ENCODE peak calls at places on chromosomes 3 and 15, in six cellular contexts. C is vagina, J is GM13976, G is omental fat pad, X is PC-3, R is cardiac muscle cell. O is an unnamed sample.

GRCh38 chr3:126288314-126288713 is 68.9 kb downstream of the KLF15 start:
- DNase-seq in C (peak; percentile 82), J (no peak), G (no peak), X (no peak), R (peak; percentile 51), O (peak; percentile 74)

GRCh38 chr3:50278868-50279224 is at the start of gene LSMEM2:
- DNase-seq in C (no peak), J (no peak), G (no peak), X (no peak), R (peak; percentile 61), O (peak; percentile 69)

GRCh38 chr15:68632101-68632500 is 53.3 kb downstream of the CORO2B start:
- DNase-seq in C (no peak), J (no peak), G (no peak), X (no peak), R (no peak), O (no peak)

GRCh38 chr3:120440001-120440703 is 10.6 kb downstream of the FSTL1 start:
- DNase-seq in C (peak; percentile 44), J (no peak), G (no peak), X (peak; percentile 61), R (no peak), O (no peak)

GRCh38 chr15:51076898-51077564 is 17.7 kb downstream of the TNFAIP8L3 start:
- DNase-seq in C (no peak), J (peak; percentile 70), G (no peak), X (no peak), R (no peak), O (peak; percentile 31)

GRCh38 chr3:184800349-184800748 is 11.6 kb upstream of the VPS8 start:
- DNase-seq in C (no peak), J (no peak), G (no peak), X (no peak), R (no peak), O (no peak)

GRCh38 chr15:78374436-78375393 is 34.6 kb downstream of the CRABP1 start:
- DNase-seq in C (no peak), J (no peak), G (no peak), X (peak; percentile 88), R (no peak), O (no peak)

GRCh38 chr15:79197285-79197684 is 85.2 kb upstream of the ANKRD34C start:
- DNase-seq in C (no peak), J (no peak), G (no peak), X (no peak), R (no peak), O (no peak)

GRCh38 chr15:90013503-90013937 is 12.4 kb downstream of the ZNF710 start:
- DNase-seq in C (no peak), J (peak; percentile 56), G (no peak), X (no peak), R (no peak), O (no peak)

GRCh38 chr3:194328080-194328571 is 23.0 kb downstream of the CPN2 start:
- DNase-seq in C (no peak), J (no peak), G (no peak), X (peak; percentile 71), R (no peak), O (no peak)

GRCh38 chr15:45499426-45499825 is 23.1 kb downstream of the SLC30A4 start:
- DNase-seq in C (no peak), J (no peak), G (no peak), X (no peak), R (no peak), O (no peak)

GRCh38 chr15:64634020-64634419 is 141.4 kb downstream of the RBPMS2 start:
- DNase-seq in C (no peak), J (peak; percentile 62), G (no peak), X (no peak), R (no peak), O (no peak)

GRCh38 chr15:65917407-65917756 is 48.1 kb downstream of the RAB11A start:
- DNase-seq in C (no peak), J (no peak), G (no peak), X (no peak), R (no peak), O (no peak)

GRCh38 chr3:171797265-171797679 is 13.0 kb downstream of the PLD1 start:
- DNase-seq in C (no peak), J (no peak), G (no peak), X (no peak), R (no peak), O (no peak)

GRCh38 chr3:187080799-187081450 is 58.4 kb downstream of the RPL39L start:
- DNase-seq in C (no peak), J (no peak), G (no peak), X (no peak), R (no peak), O (no peak)

GRCh38 chr3:171260899-171261298 is 199.3 kb downstream of the TNIK start:
- DNase-seq in C (no peak), J (no peak), G (no peak), X (peak; percentile 27), R (no peak), O (no peak)

GRCh38 chr3:160941885-160942494 is 163.2 kb downstream of the B3GALNT1 start:
- DNase-seq in C (no peak), J (peak; percentile 58), G (peak; percentile 94), X (peak; percentile 90), R (peak; percentile 61), O (peak; percentile 79)

GRCh38 chr15:49831206-49831965 is 210.5 kb downstream of the DTWD1 start:
- DNase-seq in C (peak; percentile 92), J (no peak), G (no peak), X (peak; percentile 80), R (no peak), O (peak; percentile 44)

GRCh38 chr3:195550723-195551122 is 7.6 kb upstream of the PPP1R2 start:
- DNase-seq in C (no peak), J (no peak), G (no peak), X (no peak), R (no peak), O (no peak)

GRCh38 chr3:197847866-197848401 is 56.9 kb downstream of the LRCH3 start:
- DNase-seq in C (no peak), J (peak; percentile 79), G (no peak), X (no peak), R (no peak), O (no peak)

GRCh38 chr3:104846270-104846669 is 520.4 kb upstream of the ALCAM start:
- DNase-seq in C (no peak), J (no peak), G (no peak), X (no peak), R (no peak), O (no peak)

GRCh38 chr3:23183731-23184130 is 19.4 kb upstream of the UBE2E2 start:
- DNase-seq in C (no peak), J (no peak), G (no peak), X (peak; percentile 81), R (peak; percentile 77), O (no peak)

GRCh38 chr15:66654718-66655375 is 47.2 kb upstream of the SMAD6 start:
- DNase-seq in C (no peak), J (no peak), G (no peak), X (no peak), R (peak; percentile 49), O (peak; percentile 56)

GRCh38 chr3:12287727-12288465 is 974 bp upstream of the PPARG start:
- DNase-seq in C (no peak), J (peak; percentile 39), G (no peak), X (peak; percentile 63), R (peak; percentile 61), O (peak; percentile 71)

GRCh38 chr3:32495609-32496008 is 7.0 kb downstream of the CMTM6 start:
- DNase-seq in C (no peak), J (no peak), G (no peak), X (no peak), R (no peak), O (no peak)

DNA sequence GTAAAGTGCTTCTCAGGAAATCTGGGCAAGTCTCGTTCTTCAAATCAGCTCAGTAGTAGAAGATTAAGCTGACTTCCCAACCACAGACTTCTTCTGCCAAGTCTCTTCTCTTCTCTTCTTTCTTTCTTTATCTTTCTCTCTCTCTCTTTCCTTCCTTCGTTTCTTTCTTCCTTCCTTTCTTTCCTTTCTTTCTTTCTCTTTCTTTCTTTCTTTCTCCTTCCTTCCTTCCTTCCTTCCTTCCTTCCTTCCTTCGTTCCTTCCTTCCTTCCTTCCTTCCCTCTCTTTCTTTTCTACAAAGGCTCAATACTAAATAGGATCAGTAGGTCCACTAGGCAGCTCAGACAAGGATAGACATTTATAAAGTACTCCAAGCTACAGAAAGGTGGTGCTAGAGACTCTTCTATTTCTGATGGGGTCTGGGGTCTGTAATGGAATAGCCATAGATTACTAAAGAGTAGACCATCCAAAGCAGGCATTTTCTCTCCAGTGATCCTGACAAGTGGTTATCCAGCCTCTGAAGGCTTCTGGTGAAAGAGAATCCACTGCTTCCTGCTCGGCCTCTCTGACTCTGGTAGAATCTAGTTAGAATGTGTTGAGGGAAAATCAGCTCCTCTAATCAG is 100.8 kb downstream of the TPRG1 start:
- DNase-seq in C (no peak), J (no peak), G (no peak), X (peak; percentile 67), R (peak; percentile 58), O (no peak)
- TF ChIP-seq CTCF in C (no peak), J (peak; percentile 27), G (no peak), X (peak; percentile 87), R (peak; percentile 37), O (no peak)

GRCh38 chr15:29568840-29569532 is 253.3 kb downstream of the TJP1 start:
- DNase-seq in C (no peak), J (no peak), G (no peak), X (peak; percentile 70), R (peak; percentile 64), O (no peak)
- TF ChIP-seq CTCF in C (no peak), J (no peak), G (no peak), X (peak; percentile 67), R (peak; percentile 14), O (no peak)

DNA sequence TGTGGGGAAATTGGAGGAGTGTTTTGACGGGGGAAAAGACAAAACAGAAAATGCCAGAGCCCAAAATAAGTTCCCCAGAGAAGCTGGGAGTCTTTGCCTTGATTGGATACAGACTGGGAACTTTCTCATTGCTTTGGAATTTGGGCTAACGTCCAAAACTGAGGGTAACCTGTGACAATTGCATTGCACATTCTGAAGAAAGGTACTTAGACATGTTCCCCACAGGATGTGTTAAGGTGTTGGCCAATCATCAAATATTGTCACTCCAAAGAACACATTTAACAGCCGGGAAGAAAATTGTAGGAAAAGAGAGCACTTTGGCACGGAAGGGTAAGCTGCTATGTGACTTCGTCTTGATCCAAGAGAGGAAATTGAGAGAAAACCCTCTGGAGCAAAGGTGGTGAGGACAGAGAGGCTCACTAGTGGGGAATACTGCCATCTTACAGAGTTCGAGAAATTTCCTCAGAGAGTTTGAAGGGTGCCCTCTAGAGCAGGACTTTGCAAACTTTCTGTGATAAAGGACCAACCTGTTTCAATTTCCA is 619.5 kb upstream of the TBL1XR1 start:
- DNase-seq in C (no peak), J (no peak), G (no peak), X (peak; percentile 99), R (no peak), O (peak; percentile 45)
- TF ChIP-seq CTCF in C (no peak), J (no peak), G (no peak), X (peak; percentile 65), R (peak; percentile 33), O (peak; percentile 9)

DNA sequence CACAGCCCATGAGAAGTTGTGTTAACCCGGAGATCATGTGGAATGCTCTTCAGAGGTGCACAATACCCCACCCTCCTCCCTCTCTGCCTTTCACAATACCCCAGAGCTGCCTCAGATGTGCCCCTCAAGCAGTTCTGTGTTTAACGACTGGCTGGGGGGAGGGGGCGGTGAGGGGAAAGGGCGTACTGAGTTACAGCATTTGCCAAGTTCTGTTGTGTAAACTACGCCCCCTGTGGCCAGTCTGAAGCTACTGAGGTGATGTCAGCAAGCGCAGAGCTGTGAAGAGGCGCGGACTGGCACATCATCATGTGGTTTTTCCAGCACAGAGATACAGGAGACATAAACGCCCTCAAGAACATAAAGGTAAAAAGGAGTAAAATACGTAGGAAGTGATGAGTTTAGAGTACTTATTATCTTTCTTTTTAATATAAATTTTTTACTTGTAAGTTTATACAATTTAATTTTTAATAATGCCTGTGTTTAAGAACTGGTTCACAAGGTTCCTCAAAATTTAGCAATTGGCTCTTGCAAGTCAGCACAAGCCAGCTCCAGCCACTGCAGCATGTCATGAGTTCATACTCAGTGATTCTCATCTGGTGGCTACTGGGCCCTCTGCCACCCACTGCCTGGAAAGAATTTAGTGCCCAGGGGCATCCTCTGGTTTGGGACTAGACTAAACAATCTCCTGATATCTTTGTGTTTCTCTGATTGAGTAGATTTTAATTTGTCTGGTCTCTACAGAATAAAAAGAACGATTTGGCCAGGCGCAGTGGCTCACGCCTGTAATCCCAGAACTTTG is 1.7 kb downstream of the EPB42 start:
- DNase-seq in C (no peak), J (no peak), G (no peak), X (peak; percentile 13), R (peak; percentile 48), O (no peak)
- TF ChIP-seq CTCF in C (no peak), J (no peak), G (no peak), X (peak; percentile 41), R (peak; percentile 38), O (no peak)

O was measured in heart right ventricle.